ENCODE peak calls at places on chromosomes 4 and X, in five cellular contexts. W is right lobe of liver, S is GM23248, D is colonic mucosa, R is Caco-2. C is an unnamed sample.

GRCh38 chrX:54710920-54711319 is 87.1 kb downstream of the ITIH6 start:
- DNase-seq in W (no peak), S (no peak), D (no peak), R (no peak), C (no peak)

GRCh38 chr4:163550869-163551267 is 56.4 kb downstream of the TMA16 start:
- DNase-seq in W (no peak), S (no peak), D (no peak), R (no peak), C (no peak)

GRCh38 chr4:5751073-5751917 is 40.3 kb downstream of the EVC start:
- DNase-seq in W (no peak), S (peak; percentile 47), D (no peak), R (no peak), C (no peak)

GRCh38 chr4:57182132-57182874 is 72.1 kb upstream of the IGFBP7 start:
- DNase-seq in W (no peak), S (no peak), D (no peak), R (no peak), C (no peak)

GRCh38 chr4:156665779-156666366 is 305.7 kb downstream of the PDGFC start:
- DNase-seq in W (no peak), S (no peak), D (no peak), R (no peak), C (no peak)

GRCh38 chr4:175833574-175834350 is 21.7 kb upstream of the GPM6A start:
- DNase-seq in W (no peak), S (no peak), D (no peak), R (no peak), C (no peak)

GRCh38 chr4:14824189-14824588 is 178.1 kb upstream of the CPEB2 start:
- DNase-seq in W (no peak), S (no peak), D (peak; percentile 65), R (no peak), C (no peak)

GRCh38 chr4:102717448-102718092 is 43.2 kb downstream of the MANBA start:
- DNase-seq in W (no peak), S (no peak), D (no peak), R (peak; percentile 56), C (no peak)

GRCh38 chr4:48297447-48297846 is 27.8 kb upstream of the TEC start:
- DNase-seq in W (no peak), S (no peak), D (no peak), R (no peak), C (no peak)

GRCh38 chrX:102546818-102547493 is 30.4 kb upstream of the TMSB15A start:
- DNase-seq in W (no peak), S (no peak), D (no peak), R (no peak), C (no peak)

GRCh38 chr4:74056114-74056857 is 17.8 kb upstream of the CXCL3 start:
- DNase-seq in W (no peak), S (peak; percentile 83), D (no peak), R (no peak), C (no peak)

GRCh38 chrX:70449457-70449966 is 4.9 kb downstream of the DLG3 start:
- DNase-seq in W (no peak), S (no peak), D (no peak), R (no peak), C (no peak)

GRCh38 chrX:98523026-98523425 is 1639.3 kb downstream of the RPA4 start:
- DNase-seq in W (no peak), S (no peak), D (no peak), R (no peak), C (no peak)

GRCh38 chrX:1667566-1667965 is 52.7 kb downstream of the ASMT start:
- DNase-seq in W (no peak), S (no peak), D (no peak), R (no peak), C (no peak)

GRCh38 chr4:139920552-139920951 is 233.4 kb downstream of the MAML3 start:
- DNase-seq in W (no peak), S (no peak), D (no peak), R (no peak), C (no peak)

GRCh38 chr4:38618510-38618909 is 45.5 kb upstream of the KLF3 start:
- DNase-seq in W (no peak), S (no peak), D (no peak), R (no peak), C (no peak)

GRCh38 chr4:149933120-149933519 is 117.5 kb upstream of the IQCM start:
- DNase-seq in W (no peak), S (no peak), D (no peak), R (no peak), C (no peak)

GRCh38 chr4:11805837-11806236 is 377.1 kb upstream of the HS3ST1 start:
- DNase-seq in W (no peak), S (peak; percentile 2), D (no peak), R (no peak), C (no peak)

GRCh38 chr4:151329217-151330007 is 4.0 kb upstream of the SH3D19 start:
- DNase-seq in W (no peak), S (peak; percentile 68), D (no peak), R (no peak), C (no peak)

GRCh38 chr4:108398836-108399235 is 221.5 kb upstream of the RPL34 start:
- DNase-seq in W (no peak), S (no peak), D (no peak), R (no peak), C (no peak)

GRCh38 chrX:87525771-87526229 is 8.2 kb downstream of the KLHL4 start:
- DNase-seq in W (no peak), S (peak; percentile 23), D (no peak), R (no peak), C (no peak)

GRCh38 chr4:89598602-89599001 is 238.4 kb downstream of the SNCA start:
- DNase-seq in W (no peak), S (peak; percentile 4), D (no peak), R (no peak), C (no peak)

GRCh38 chr4:1604706-1605205 is 79.4 kb downstream of the FAM53A start:
- DNase-seq in W (peak; percentile 43), S (no peak), D (no peak), R (peak; percentile 57), C (no peak)

GRCh38 chrX:72078411-72078810 is 53.3 kb downstream of the RTL5 start:
- DNase-seq in W (no peak), S (no peak), D (no peak), R (no peak), C (no peak)

GRCh38 chrX:76918033-76918432 is 490.5 kb downstream of the MAGEE1 start:
- DNase-seq in W (no peak), S (no peak), D (no peak), R (no peak), C (no peak)

GRCh38 chrX:150363561-150364346 is 637 bp downstream of the MAMLD1 start:
- DNase-seq in W (peak; percentile 65), S (peak; percentile 76), D (no peak), R (no peak), C (peak; percentile 55)

GRCh38 chr4:78004270-78004669 is 52.9 kb upstream of the FRAS1 start:
- DNase-seq in W (no peak), S (peak; percentile 13), D (no peak), R (no peak), C (no peak)

GRCh38 chr4:106569151-106570029 is 200.8 kb upstream of the GIMD1 start:
- DNase-seq in W (no peak), S (peak; percentile 53), D (no peak), R (no peak), C (no peak)

GRCh38 chr4:185920171-185920570 is 108.2 kb upstream of the SORBS2 start:
- DNase-seq in W (no peak), S (no peak), D (no peak), R (no peak), C (no peak)

GRCh38 chrX:153643431-153644351 is 3.3 kb upstream of the DUSP9 start:
- DNase-seq in W (peak; percentile 49), S (peak; percentile 41), D (peak; percentile 12), R (no peak), C (no peak)

GRCh38 chrX:100645106-100645505 is 1.1 kb downstream of the SRPX2 start:
- DNase-seq in W (no peak), S (peak; percentile 55), D (no peak), R (no peak), C (no peak)
- H3K4me1 ChIP-seq in W (no peaks in the 10 kb centered on the region), S (peaks cover 49% of the 10 kb centered on the region), D (peaks cover 3% of the 10 kb centered on the region), R (peaks cover 49% of the 10 kb centered on the region), C (peaks cover 7% of the 10 kb centered on the region)

GRCh38 chr4:80072607-80073361 is at the start of gene ANTXR2:
- DNase-seq in W (peak; percentile 96), S (peak; percentile 98), D (peak; percentile 91), R (peak; percentile 73), C (peak; percentile 95)

GRCh38 chr4:80069837-80070788 is 2.9 kb downstream of the ANTXR2 start:
- DNase-seq in W (no peak), S (peak; percentile 74), D (no peak), R (no peak), C (no peak)

GRCh38 chr4:80071643-80072606 is 1.1 kb downstream of the ANTXR2 start:
- DNase-seq in W (peak; percentile 80), S (peak; percentile 65), D (peak; percentile 73), R (no peak), C (peak; percentile 81)

GRCh38 chr4:80070880-80071620 is 2.0 kb downstream of the ANTXR2 start:
- DNase-seq in W (no peak), S (peak; percentile 52), D (no peak), R (no peak), C (peak; percentile 33)

GRCh38 chr4:80069108-80069836 is 3.8 kb downstream of the ANTXR2 start:
- DNase-seq in W (no peak), S (peak; percentile 60), D (no peak), R (no peak), C (no peak)
- H3K4me3 ChIP-seq in W (no peak overlapping the region), S (peak overlapping the region; percentile 80), D (no peak overlapping the region), R (no peak overlapping the region), C (no peak overlapping the region)

GRCh38 chr4:105197777-105198176 is 51.1 kb downstream of the TET2 start:
- DNase-seq in W (no peak), S (peak; percentile 56), D (no peak), R (no peak), C (no peak)

GRCh38 chr4:105192910-105193309 is 46.2 kb downstream of the TET2 start:
- DNase-seq in W (no peak), S (no peak), D (no peak), R (no peak), C (no peak)

GRCh38 chr4:105194328-105195231 is 47.9 kb downstream of the TET2 start:
- DNase-seq in W (no peak), S (peak; percentile 54), D (no peak), R (no peak), C (no peak)

GRCh38 chr4:105196523-105197145 is 50.0 kb downstream of the TET2 start:
- DNase-seq in W (no peak), S (peak; percentile 10), D (no peak), R (no peak), C (no peak)

GRCh38 chr4:105198541-105198940 is 51.9 kb downstream of the TET2 start:
- DNase-seq in W (no peak), S (peak; percentile 25), D (no peak), R (no peak), C (no peak)
- H3K4me1 ChIP-seq in W (no peaks in the 10 kb centered on the region), S (peaks cover 54% of the 10 kb centered on the region), D (no peaks in the 10 kb centered on the region), R (peaks cover under 1% of the 10 kb centered on the region), C (peaks cover 8% of the 10 kb centered on the region)

GRCh38 chrX:40165861-40166260 is 68.1 kb upstream of the BCOR start:
- DNase-seq in W (no peak), S (no peak), D (no peak), R (no peak), C (no peak)

GRCh38 chrX:40168183-40169015 is 70.6 kb upstream of the BCOR start:
- DNase-seq in W (no peak), S (no peak), D (no peak), R (no peak), C (no peak)

GRCh38 chrX:40169193-40170086 is 71.7 kb upstream of the BCOR start:
- DNase-seq in W (peak; percentile 60), S (no peak), D (peak; percentile 79), R (peak; percentile 68), C (peak; percentile 80)

GRCh38 chrX:40166582-40166981 is 68.8 kb upstream of the BCOR start:
- DNase-seq in W (no peak), S (peak; percentile 85), D (no peak), R (no peak), C (no peak)

GRCh38 chrX:40167240-40168182 is 69.8 kb upstream of the BCOR start:
- DNase-seq in W (peak; percentile 53), S (peak; percentile 58), D (peak; percentile 53), R (no peak), C (peak; percentile 50)
- H3K4me3 ChIP-seq in W (peak overlapping the region; percentile 9), S (peak overlapping the region; percentile 61), D (peak overlapping the region; percentile 23), R (peak overlapping the region; percentile 4), C (no peak overlapping the region)